ENCODE peak calls at places on chromosomes 7 and 10, in four cellular contexts. Z, B, E and H are unnamed samples. For H3K9me3, H3K36me3 and H3K4me1, the result is how much of the 10 kb centered on the place peaks cover.

GRCh38 chr7:91098566-91098965 is 165.7 kb upstream of the FZD1 start:
- DNase-seq in Z (no peak), B (no peak), E (no peak), H (no peak)

GRCh38 chr7:73827568-73828106 is 3.2 kb upstream of the CLDN4 start:
- DNase-seq in Z (no peak), B (peak), E (no peak), H (no peak)

GRCh38 chr7:44067064-44067951 is 1.9 kb upstream of the PGAM2 start:
- DNase-seq in Z (no peak), B (no peak), E (no peak), H (no peak)

GRCh38 chr7:136514776-136515175 is 353.7 kb upstream of the CHRM2 start:
- DNase-seq in Z (no peak), B (no peak), E (no peak), H (no peak)

GRCh38 chr10:104427983-104428382 is 74.3 kb downstream of the CFAP58 start:
- DNase-seq in Z (no peak), B (no peak), E (no peak), H (no peak)

GRCh38 chr10:86937502-86938154 is 19.8 kb downstream of the MMRN2 start:
- DNase-seq in Z (no peak), B (no peak), E (no peak), H (no peak)

GRCh38 chr7:24720283-24720682 is 37.0 kb downstream of the GSDME start:
- DNase-seq in Z (no peak), B (no peak), E (no peak), H (no peak)

GRCh38 chr7:43249808-43250145 is 137.3 kb downstream of the HECW1 start:
- DNase-seq in Z (peak), B (no peak), E (no peak), H (no peak)

GRCh38 chr10:63197304-63198092 is 64.4 kb downstream of the NRBF2 start:
- DNase-seq in Z (peak), B (no peak), E (no peak), H (no peak)

GRCh38 chr10:80199828-80200227 is 5.5 kb downstream of the ANXA11 start:
- DNase-seq in Z (peak), B (no peak), E (no peak), H (no peak)

GRCh38 chr7:75054744-75055527 is 18.7 kb downstream of the RCC1L start:
- DNase-seq in Z (peak), B (no peak), E (no peak), H (no peak)

GRCh38 chr10:75019360-75019759 is 92.1 kb upstream of the SAMD8 start:
- DNase-seq in Z (peak), B (no peak), E (no peak), H (no peak)

GRCh38 chr10:76185476-76186255 is 754.2 kb downstream of the LRMDA start:
- DNase-seq in Z (no peak), B (no peak), E (no peak), H (no peak)

GRCh38 chr10:25498645-25499044 is 323.8 kb downstream of the GPR158 start:
- DNase-seq in Z (no peak), B (no peak), E (no peak), H (no peak)

GRCh38 chr7:44259547-44260457 is 59.0 kb downstream of the YKT6 start:
- DNase-seq in Z (peak), B (no peak), E (peak), H (no peak)

GRCh38 chr7:157276731-157277562 is 59.9 kb upstream of the DNAJB6 start:
- DNase-seq in Z (peak), B (no peak), E (peak), H (no peak)

GRCh38 chr10:74842301-74842700 is 15.9 kb downstream of the KAT6B start:
- DNase-seq in Z (peak), B (no peak), E (no peak), H (no peak)

GRCh38 chr10:21496285-21497176 is 29.0 kb downstream of the SKIDA1 start:
- DNase-seq in Z (peak), B (peak), E (peak), H (no peak)

GRCh38 chr10:52256832-52257691 is 57.0 kb upstream of the DKK1 start:
- DNase-seq in Z (peak), B (no peak), E (no peak), H (no peak)

GRCh38 chr7:151411551-151411950 is 1.7 kb upstream of the WDR86 start:
- DNase-seq in Z (no peak), B (no peak), E (no peak), H (no peak)

GRCh38 chr7:6232534-6232933 is 39.9 kb downstream of the CYTH3 start:
- DNase-seq in Z (no peak), B (no peak), E (no peak), H (no peak)

GRCh38 chr7:71389976-71390375 is 258.0 kb downstream of the GALNT17 start:
- DNase-seq in Z (no peak), B (no peak), E (no peak), H (no peak)

GRCh38 chr10:101289541-101289940 is 60.3 kb upstream of the LBX1 start:
- DNase-seq in Z (no peak), B (no peak), E (no peak), H (no peak)

GRCh38 chr7:2510909-2511768 is 8.4 kb upstream of the LFNG start:
- DNase-seq in Z (no peak), B (no peak), E (peak), H (peak)

GRCh38 chr7:124032369-124033092 is at the start of gene TMEM229A:
- DNase-seq in Z (peak), B (peak), E (peak), H (no peak)

GRCh38 chr7:82595176-82595575 is 151.6 kb upstream of the CACNA2D1 start:
- DNase-seq in Z (no peak), B (no peak), E (no peak), H (no peak)

GRCh38 chr7:80428161-80429054 is 83.5 kb downstream of the GNAT3 start:
- DNase-seq in Z (peak), B (peak), E (no peak), H (no peak)

GRCh38 chr10:70775679-70776454 is 9.3 kb downstream of the TBATA start:
- DNase-seq in Z (no peak), B (no peak), E (peak), H (no peak)

GRCh38 chr7:641966-642365 is 84.5 kb upstream of the DNAAF5 start:
- DNase-seq in Z (no peak), B (no peak), E (no peak), H (no peak)

GRCh38 chr7:78448915-78449314 is 650.3 kb downstream of the PHTF2 start:
- DNase-seq in Z (no peak), B (peak), E (no peak), H (no peak)

GRCh38 chr7:17130281-17131059 is 168.0 kb upstream of the AHR start:
- DNase-seq in Z (peak), B (peak), E (no peak), H (no peak)

GRCh38 chr7:87474533-87475358 is 734 bp downstream of the ABCB4 start:
- DNase-seq in Z (peak), B (no peak), E (no peak), H (no peak)

GRCh38 chr10:51090190-51090589 is 15.9 kb downstream of the PRKG1 start:
- DNase-seq in Z (no peak), B (no peak), E (no peak), H (no peak)

GRCh38 chr10:1670541-1671365 is 66.6 kb downstream of the ADARB2 start:
- DNase-seq in Z (no peak), B (no peak), E (no peak), H (no peak)

GRCh38 chr7:4820405-4820967 is 41.3 kb downstream of the PAPOLB start:
- DNase-seq in Z (no peak), B (no peak), E (peak), H (no peak)

GRCh38 chr7:4823442-4824119 is 38.2 kb downstream of the PAPOLB start:
- DNase-seq in Z (no peak), B (no peak), E (peak), H (no peak)

GRCh38 chr7:4819450-4820404 is 42.1 kb downstream of the PAPOLB start:
- DNase-seq in Z (no peak), B (no peak), E (peak), H (no peak)

GRCh38 chr7:4818000-4818794 is 42.8 kb downstream of the AP5Z1 start:
- DNase-seq in Z (no peak), B (no peak), E (peak), H (no peak)

GRCh38 chr7:4820968-4821471 is 40.8 kb downstream of the PAPOLB start:
- DNase-seq in Z (no peak), B (no peak), E (peak), H (no peak)
- H3K9me3 ChIP-seq in Z (under half), B (under half), E (under half), H (under half)

DNA sequence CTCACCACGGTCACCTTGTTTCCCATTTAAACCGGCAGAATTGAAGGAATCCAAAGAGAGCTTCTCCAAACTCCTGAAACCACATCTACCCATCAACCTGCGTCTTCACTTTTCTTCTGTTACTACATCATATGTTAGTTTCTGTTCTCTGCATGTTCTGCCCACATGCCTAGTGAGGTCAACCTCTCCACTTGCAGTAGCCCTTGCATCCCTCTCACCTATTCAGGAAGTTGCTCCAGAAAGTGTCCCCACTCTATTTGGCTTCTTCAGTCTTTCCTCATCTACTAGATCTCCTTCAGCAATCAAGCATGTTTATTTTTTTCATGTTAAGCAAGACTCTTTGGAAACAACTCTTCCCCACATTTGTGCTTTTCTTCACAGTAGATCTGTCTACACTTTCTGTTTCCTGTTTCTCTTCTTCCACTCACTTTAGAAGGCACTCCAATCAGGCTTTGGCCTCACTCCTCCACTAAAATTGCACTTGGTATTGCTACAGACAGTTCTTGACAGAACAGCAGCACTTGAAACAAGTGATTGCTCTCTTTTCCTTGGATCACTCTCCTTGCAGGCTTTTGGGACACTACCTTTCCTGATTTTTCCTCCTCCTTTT is 7.5 kb downstream of the SAMD9L start:
- DNase-seq in Z (no peak), B (no peak), E (no peak), H (no peak)
- H3K36me3 ChIP-seq in Z (under half), B (under half), E (under half), H (half or more)

GRCh38 chr10:31961675-31962074 is 33.0 kb upstream of the ARHGAP12 start:
- DNase-seq in Z (peak), B (no peak), E (no peak), H (no peak)
- H3K4me1 ChIP-seq in Z (under half), B (under half), E (under half), H (under half)

GRCh38 chr7:23013715-23014649 is at the start of gene HYCC1:
- DNase-seq in Z (peak), B (peak), E (peak), H (peak)

GRCh38 chr7:23012797-23013714 is 874 bp downstream of the HYCC1 start:
- DNase-seq in Z (peak), B (peak), E (no peak), H (no peak)

GRCh38 chr7:23011222-23011924 is 2.6 kb downstream of the HYCC1 start:
- DNase-seq in Z (no peak), B (no peak), E (no peak), H (no peak)

GRCh38 chr7:23014681-23015080 is 751 bp upstream of the HYCC1 start:
- DNase-seq in Z (no peak), B (no peak), E (no peak), H (no peak)

DNA sequence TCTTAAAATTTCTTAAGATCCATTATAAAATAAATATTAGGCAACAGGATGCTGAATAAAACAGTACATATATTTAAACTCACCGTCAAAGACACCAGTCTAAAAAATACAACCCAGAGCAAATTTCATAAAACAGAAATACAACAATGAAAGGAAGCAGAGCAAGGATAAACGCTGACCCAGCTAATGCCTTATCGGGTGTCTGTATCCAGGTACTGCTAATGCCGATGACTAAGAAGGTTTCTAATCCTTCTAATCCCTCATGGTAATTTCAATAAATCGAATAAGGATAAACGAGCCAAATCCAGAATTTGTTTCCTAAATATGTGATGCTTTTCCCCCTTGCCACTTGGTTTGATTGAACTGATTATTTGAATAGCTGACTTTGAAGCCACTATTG is 1.7 kb downstream of the HYCC1 start:
- DNase-seq in Z (no peak), B (no peak), E (no peak), H (no peak)
- H3K9me3 ChIP-seq in Z (under half), B (under half), E (under half), H (under half)

DNA sequence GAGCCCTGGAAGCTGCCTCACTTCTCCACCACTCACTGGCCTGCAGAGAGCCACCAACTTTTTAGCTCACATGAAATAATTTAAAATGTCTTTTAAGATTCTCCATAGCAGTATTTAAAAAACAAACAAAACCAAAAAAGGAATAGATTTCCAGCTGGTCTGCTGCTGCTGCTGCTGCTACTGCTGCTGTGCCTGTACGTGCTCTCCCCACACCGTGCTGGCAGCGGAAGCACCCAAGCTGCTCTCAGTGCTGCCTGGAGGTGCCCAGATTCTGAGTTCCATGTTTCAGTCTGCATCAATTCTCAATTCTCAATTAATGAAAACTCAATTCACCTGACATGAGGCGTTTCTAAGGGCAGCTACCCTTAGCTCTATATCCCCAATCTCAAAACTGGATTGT is 146.0 kb downstream of the USP6NL start:
- DNase-seq in Z (no peak), B (no peak), E (peak), H (no peak)
- H3K36me3 ChIP-seq in Z (under half), B (under half), E (under half), H (under half)